ENCODE peak calls at places on chromosome 2, in five cellular contexts. P is K562, S is HepG2, M is GM12878, T is SK-N-SH. O is an unnamed sample.

GRCh38 chr2:85735691-85736090 is 18.1 kb upstream of the ATOH8 start:
- DNase-seq in S (no peak), T (no peak), M (no peak), P (no peak), O (no peak)

GRCh38 chr2:197927994-197928393 is 123.6 kb downstream of the PLCL1 start:
- DNase-seq in S (no peak), P (no peak), M (no peak), T (no peak), O (no peak)

GRCh38 chr2:215137741-215138340 is 585 bp downstream of the ABCA12 start:
- DNase-seq in M (no peak), S (no peak), T (peak; percentile 19), P (no peak), O (peak; percentile 43)

GRCh38 chr2:234974501-234975385 is 22.9 kb downstream of the SH3BP4 start:
- DNase-seq in P (no peak), T (no peak), S (no peak), M (no peak), O (no peak)

GRCh38 chr2:222424281-222424728 is at the start of gene SGPP2:
- DNase-seq in P (no peak), M (no peak), T (no peak), S (no peak), O (no peak)

GRCh38 chr2:215851091-215851490 is 162.3 kb downstream of the MREG start:
- DNase-seq in S (no peak), M (no peak), T (no peak), P (no peak), O (no peak)

GRCh38 chr2:27249891-27250651 is 12.8 kb downstream of the SLC30A3 start:
- DNase-seq in S (peak; percentile 68), P (peak; percentile 86), T (peak; percentile 87), M (no peak), O (peak; percentile 23)

GRCh38 chr2:85111819-85112281 is 21.3 kb upstream of the TCF7L1 start:
- DNase-seq in S (no peak), P (no peak), M (no peak), T (no peak), O (no peak)

GRCh38 chr2:47777268-47777972 is 5.5 kb upstream of the MSH6 start:
- DNase-seq in M (no peak), S (no peak), T (no peak), P (no peak), O (no peak)

GRCh38 chr2:65121-65520 is 18.8 kb upstream of the FAM110C start:
- DNase-seq in T (no peak), P (no peak), S (no peak), M (no peak), O (no peak)

GRCh38 chr2:46796843-46797625 is 118.6 kb downstream of the MCFD2 start:
- DNase-seq in S (no peak), P (no peak), T (no peak), M (no peak), O (no peak)

DNA sequence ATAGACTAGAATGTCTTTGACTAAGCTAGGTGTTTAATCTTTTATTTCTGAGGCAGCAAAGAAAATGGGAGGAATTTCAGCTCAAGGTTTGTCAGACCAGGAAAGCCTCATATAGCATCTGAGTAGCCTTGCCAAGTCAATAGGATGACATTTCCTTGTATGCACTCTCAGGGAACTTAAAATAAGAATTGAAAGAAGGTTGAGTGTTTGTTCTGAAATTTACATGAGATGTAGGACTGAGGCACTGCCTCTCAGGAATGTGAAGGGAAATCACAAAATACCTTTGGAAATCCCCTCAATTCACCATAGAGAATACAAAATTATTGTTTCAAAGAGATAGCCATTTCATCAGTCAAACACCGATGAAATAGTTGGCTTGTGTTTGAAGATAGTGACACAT is 392.0 kb upstream of the NRP2 start:
- DNase-seq in P (no peak), M (no peak), S (no peak), T (no peak), O (no peak)
- TF ChIP-seq RAD21 in P (no peak), M (no peak), S (no peak), T (no peak), O (no peak)

GRCh38 chr2:112643488-112643887 is 2.3 kb upstream of the SLC20A1 start:
- DNase-seq in M (no peak), T (no peak), P (no peak), S (no peak), O (no peak)

GRCh38 chr2:112645396-112646101 is at the start of gene SLC20A1:
- DNase-seq in S (peak; percentile 94), T (peak; percentile 99), P (peak; percentile 98), M (peak; percentile 74), O (peak; percentile 86)

GRCh38 chr2:112644933-112645395 is 775 bp upstream of the SLC20A1 start:
- DNase-seq in M (no peak), P (no peak), S (no peak), T (no peak), O (no peak)

GRCh38 chr2:112642961-112643360 is 2.8 kb upstream of the SLC20A1 start:
- DNase-seq in P (no peak), T (no peak), M (no peak), S (no peak), O (no peak)

DNA sequence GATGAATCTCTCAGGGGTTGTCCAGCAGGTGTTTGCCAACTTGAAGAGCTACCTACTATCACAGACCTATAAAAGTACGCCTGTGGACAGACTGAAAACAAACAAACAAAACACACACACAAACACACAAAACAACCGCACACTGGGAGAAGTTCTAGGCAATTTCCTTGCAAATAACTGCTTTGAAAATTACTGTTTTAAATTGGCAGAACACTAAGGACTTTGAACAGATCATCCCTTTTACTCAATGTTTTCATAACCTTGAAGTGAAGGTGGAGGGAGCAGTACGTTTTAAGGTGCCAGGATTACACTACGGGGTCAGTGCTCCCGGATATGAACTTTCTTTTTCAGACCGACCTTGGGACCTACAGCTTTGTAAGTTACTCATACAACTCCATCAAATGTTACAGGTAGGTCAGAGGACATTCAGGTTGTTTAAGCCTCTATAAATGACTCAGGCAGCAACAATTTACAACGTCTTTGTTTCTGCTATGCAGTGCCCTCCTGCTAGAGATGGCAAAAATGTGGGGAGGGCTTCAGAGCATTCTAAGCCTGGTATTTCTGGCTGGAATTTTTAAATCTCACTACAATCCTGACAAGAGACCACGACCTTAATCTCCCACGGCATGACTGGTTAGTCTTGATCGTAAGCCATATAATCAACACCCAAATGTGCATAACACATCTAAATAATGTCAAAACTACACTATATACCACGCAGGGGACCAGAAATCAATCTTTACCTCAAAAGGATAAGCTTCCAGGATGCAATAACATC is 1.4 kb upstream of the SLC20A1 start:
- DNase-seq in M (no peak), S (peak; percentile 92), T (no peak), P (no peak), O (peak; percentile 69)
- TF ChIP-seq ZBTB33 in M (no peak), S (no peak), T (no peak), P (no peak), O (no peak)

GRCh38 chr2:139000087-139000486 is 219.9 kb upstream of the NXPH2 start:
- DNase-seq in P (no peak), T (peak; percentile 2), S (no peak), M (no peak), O (no peak)
- TF ChIP-seq RAD21 in P (no peak), T (no peak), S (no peak), M (no peak), O (no peak)

GRCh38 chr2:231704017-231704416 is 4.3 kb upstream of the PTMA start:
- DNase-seq in P (no peak), T (no peak), S (no peak), M (no peak), O (no peak)
- TF ChIP-seq ZBTB33 in P (no peak), T (no peak), S (no peak), M (no peak), O (no peak)

O was measured in HCT116.